ENCODE peak calls at places on chromosomes 16 and 17, in six cellular contexts. N is activated CD8-positive, alpha-beta memory T cell treated with anti-CD3 and anti-CD28 coated beads for 1 hour; W is NCI-H226; J is HFFc6; I is GM20000; A is uterus. Q is an unnamed sample.

GRCh38 chr17:65527381-65527780 is 34.1 kb downstream of the AXIN2 start:
- DNase-seq in W (no peak), A (no peak), I (no peak), N (no peak), J (no peak), Q (no peak)

GRCh38 chr17:32303861-32304288 is 38.1 kb downstream of the C17orf75 start:
- DNase-seq in W (no peak), A (no peak), J (no peak), N (no peak), I (no peak), Q (no peak)

GRCh38 chr16:48223490-48223889 is 20.6 kb upstream of the LONP2 start:
- DNase-seq in A (no peak), J (no peak), I (no peak), N (no peak), W (no peak), Q (no peak)

GRCh38 chr16:57209780-57210179 is 23.7 kb downstream of the RSPRY1 start:
- DNase-seq in N (no peak), A (no peak), J (no peak), W (no peak), I (no peak), Q (no peak)

GRCh38 chr16:59356709-59357108 is 622.6 kb upstream of the GOT2 start:
- DNase-seq in A (no peak), W (no peak), J (no peak), N (no peak), I (no peak), Q (no peak)

GRCh38 chr17:38925263-38925995 is at the start of gene LASP1NB:
- DNase-seq in N (no peak), A (peak), J (no peak), I (no peak), W (no peak), Q (no peak)

GRCh38 chr17:8121531-8122390 is 2.1 kb downstream of the HES7 start:
- DNase-seq in J (peak), A (peak), I (peak), W (peak), N (no peak), Q (peak)

GRCh38 chr17:80123791-80124190 is 22.4 kb downstream of the GAA start:
- DNase-seq in I (no peak), W (no peak), A (no peak), N (no peak), J (no peak), Q (peak)

GRCh38 chr17:70171159-70171558 is 1.8 kb downstream of the KCNJ2 start:
- DNase-seq in J (no peak), A (no peak), I (no peak), N (no peak), W (no peak), Q (no peak)

GRCh38 chr16:28873543-28874201 is 4.6 kb upstream of the ATP2A1 start:
- DNase-seq in W (no peak), J (no peak), N (no peak), I (peak), A (no peak), Q (no peak)

GRCh38 chr17:28896884-28897768 is at the start of gene FLOT2:
- DNase-seq in W (peak), I (peak), N (no peak), A (peak), J (peak), Q (peak)

GRCh38 chr17:81713004-81713555 is 996 bp downstream of the SLC25A10 start:
- DNase-seq in N (no peak), W (no peak), A (no peak), J (no peak), I (no peak), Q (peak)

GRCh38 chr17:17264430-17264829 is 16.6 kb downstream of the COPS3 start:
- DNase-seq in I (no peak), J (no peak), A (no peak), W (no peak), N (no peak), Q (no peak)

GRCh38 chr17:45104029-45104428 is 28.3 kb downstream of the PLCD3 start:
- DNase-seq in W (no peak), A (no peak), N (no peak), J (no peak), I (no peak), Q (no peak)

GRCh38 chr16:24753437-24753836 is 24.0 kb downstream of the TNRC6A start:
- DNase-seq in N (no peak), W (no peak), J (no peak), A (no peak), I (no peak), Q (no peak)

GRCh38 chr16:49592507-49593422 is 219.2 kb downstream of the C16orf78 start:
- DNase-seq in N (no peak), J (no peak), A (no peak), I (peak), W (no peak), Q (no peak)

GRCh38 chr16:22337849-22338248 is 36.6 kb downstream of the CDR2 start:
- DNase-seq in W (no peak), N (no peak), A (no peak), J (no peak), I (no peak), Q (no peak)

GRCh38 chr17:48064638-48065037 is 16.5 kb downstream of the NFE2L1 start:
- DNase-seq in N (no peak), A (no peak), W (no peak), I (no peak), J (no peak), Q (peak)

GRCh38 chr17:76271669-76272540 is 6.8 kb downstream of the UBALD2 start:
- DNase-seq in A (no peak), J (no peak), W (no peak), N (no peak), I (peak), Q (no peak)

GRCh38 chr16:81018496-81018895 is 11.5 kb downstream of the CENPN start:
- DNase-seq in J (no peak), I (no peak), N (no peak), A (no peak), W (no peak), Q (no peak)

GRCh38 chr16:89383095-89384003 is 107.0 kb downstream of the ANKRD11 start:
- DNase-seq in J (no peak), N (no peak), I (no peak), W (peak), A (no peak), Q (peak)

GRCh38 chr17:42180922-42181850 is at the start of gene KCNH4:
- DNase-seq in N (peak), W (peak), J (peak), A (peak), I (peak), Q (peak)